ENCODE peak calls at places on chromosomes 11 and 22, in six cellular contexts. One of them, this sample, is unnamed.
A peak's percentile ranks its signal among the peaks of the same experiment; 100 is the strongest.

GRCh38 chr22:37817705-37818311 is 5.4 kb upstream of the GALR3 start:
- DNase-seq in T-helper 9 cell: peak; percentile 82
- DNase-seq in frontal cortex: peak; percentile 96
- DNase-seq in stimulated activated CD8-positive, alpha-beta memory T cell treated with anti-CD3 and anti-CD28 coated beads, Interleukin-12 subunit alpha, Interleukin-12 subunit beta, amount 100 ng/mL, for 4 hours: peak; percentile 62
- DNase-seq in heart left ventricle: peak; percentile 80
- DNase-seq in EL: peak; percentile 80
- DNase-seq in this sample: peak; percentile 63

GRCh38 chr22:45784357-45785277 is 113.0 kb downstream of the ATXN10 start:
- DNase-seq in T-helper 9 cell: no peak
- DNase-seq in frontal cortex: no peak
- DNase-seq in stimulated activated CD8-positive, alpha-beta memory T cell treated with anti-CD3 and anti-CD28 coated beads, Interleukin-12 subunit alpha, Interleukin-12 subunit beta, amount 100 ng/mL, for 4 hours: no peak
- DNase-seq in heart left ventricle: peak; percentile 41
- DNase-seq in EL: no peak
- DNase-seq in this sample: no peak

GRCh38 chr22:39077513-39077840 is 402 bp downstream of the APOBEC3G start:
- DNase-seq in T-helper 9 cell: no peak
- DNase-seq in frontal cortex: no peak
- DNase-seq in stimulated activated CD8-positive, alpha-beta memory T cell treated with anti-CD3 and anti-CD28 coated beads, Interleukin-12 subunit alpha, Interleukin-12 subunit beta, amount 100 ng/mL, for 4 hours: no peak
- DNase-seq in heart left ventricle: no peak
- DNase-seq in EL: no peak
- DNase-seq in this sample: no peak

GRCh38 chr11:118005224-118006152 is 19.3 kb downstream of the IL10RA start:
- DNase-seq in T-helper 9 cell: no peak
- DNase-seq in frontal cortex: no peak
- DNase-seq in stimulated activated CD8-positive, alpha-beta memory T cell treated with anti-CD3 and anti-CD28 coated beads, Interleukin-12 subunit alpha, Interleukin-12 subunit beta, amount 100 ng/mL, for 4 hours: no peak
- DNase-seq in heart left ventricle: no peak
- DNase-seq in EL: no peak
- DNase-seq in this sample: no peak

GRCh38 chr11:34335331-34335730 is 22.5 kb downstream of the ABTB2 start:
- DNase-seq in T-helper 9 cell: no peak
- DNase-seq in frontal cortex: no peak
- DNase-seq in stimulated activated CD8-positive, alpha-beta memory T cell treated with anti-CD3 and anti-CD28 coated beads, Interleukin-12 subunit alpha, Interleukin-12 subunit beta, amount 100 ng/mL, for 4 hours: no peak
- DNase-seq in heart left ventricle: no peak
- DNase-seq in EL: no peak
- DNase-seq in this sample: no peak

GRCh38 chr22:17563936-17564391 is 666 bp downstream of the SLC25A18 start:
- DNase-seq in T-helper 9 cell: no peak
- DNase-seq in frontal cortex: peak; percentile 46
- DNase-seq in stimulated activated CD8-positive, alpha-beta memory T cell treated with anti-CD3 and anti-CD28 coated beads, Interleukin-12 subunit alpha, Interleukin-12 subunit beta, amount 100 ng/mL, for 4 hours: no peak
- DNase-seq in heart left ventricle: no peak
- DNase-seq in EL: peak; percentile 47
- DNase-seq in this sample: no peak

GRCh38 chr22:45994516-45995404 is 17.8 kb upstream of the WNT7B start:
- DNase-seq in T-helper 9 cell: peak; percentile 80
- DNase-seq in frontal cortex: peak; percentile 88
- DNase-seq in stimulated activated CD8-positive, alpha-beta memory T cell treated with anti-CD3 and anti-CD28 coated beads, Interleukin-12 subunit alpha, Interleukin-12 subunit beta, amount 100 ng/mL, for 4 hours: peak; percentile 47
- DNase-seq in heart left ventricle: peak; percentile 87
- DNase-seq in EL: peak; percentile 73
- DNase-seq in this sample: peak; percentile 78

GRCh38 chr22:41517172-41518047 is 26.9 kb downstream of the POLR3H start:
- DNase-seq in T-helper 9 cell: peak; percentile 31
- DNase-seq in frontal cortex: peak; percentile 81
- DNase-seq in stimulated activated CD8-positive, alpha-beta memory T cell treated with anti-CD3 and anti-CD28 coated beads, Interleukin-12 subunit alpha, Interleukin-12 subunit beta, amount 100 ng/mL, for 4 hours: no peak
- DNase-seq in heart left ventricle: no peak
- DNase-seq in EL: peak; percentile 63
- DNase-seq in this sample: peak; percentile 28

GRCh38 chr11:74937696-74938475 is 11.0 kb downstream of the XRRA1 start:
- DNase-seq in T-helper 9 cell: no peak
- DNase-seq in frontal cortex: no peak
- DNase-seq in stimulated activated CD8-positive, alpha-beta memory T cell treated with anti-CD3 and anti-CD28 coated beads, Interleukin-12 subunit alpha, Interleukin-12 subunit beta, amount 100 ng/mL, for 4 hours: no peak
- DNase-seq in heart left ventricle: no peak
- DNase-seq in EL: peak; percentile 59
- DNase-seq in this sample: no peak

GRCh38 chr11:134676516-134677287 is 264.7 kb upstream of the B3GAT1 start:
- DNase-seq in T-helper 9 cell: no peak
- DNase-seq in frontal cortex: no peak
- DNase-seq in stimulated activated CD8-positive, alpha-beta memory T cell treated with anti-CD3 and anti-CD28 coated beads, Interleukin-12 subunit alpha, Interleukin-12 subunit beta, amount 100 ng/mL, for 4 hours: no peak
- DNase-seq in heart left ventricle: no peak
- DNase-seq in EL: no peak
- DNase-seq in this sample: no peak

GRCh38 chr22:46803031-46803880 is 40.8 kb downstream of the TBC1D22A start:
- DNase-seq in T-helper 9 cell: peak; percentile 70
- DNase-seq in frontal cortex: peak; percentile 63
- DNase-seq in stimulated activated CD8-positive, alpha-beta memory T cell treated with anti-CD3 and anti-CD28 coated beads, Interleukin-12 subunit alpha, Interleukin-12 subunit beta, amount 100 ng/mL, for 4 hours: peak; percentile 47
- DNase-seq in heart left ventricle: no peak
- DNase-seq in EL: peak; percentile 25
- DNase-seq in this sample: peak; percentile 31

GRCh38 chr22:43996170-43996980 is 27.7 kb upstream of the PARVB start:
- DNase-seq in T-helper 9 cell: peak; percentile 49
- DNase-seq in frontal cortex: peak; percentile 49
- DNase-seq in stimulated activated CD8-positive, alpha-beta memory T cell treated with anti-CD3 and anti-CD28 coated beads, Interleukin-12 subunit alpha, Interleukin-12 subunit beta, amount 100 ng/mL, for 4 hours: peak; percentile 52
- DNase-seq in heart left ventricle: peak; percentile 67
- DNase-seq in EL: no peak
- DNase-seq in this sample: no peak

GRCh38 chr11:68707527-68707926 is 23.2 kb downstream of the GAL start:
- DNase-seq in T-helper 9 cell: no peak
- DNase-seq in frontal cortex: no peak
- DNase-seq in stimulated activated CD8-positive, alpha-beta memory T cell treated with anti-CD3 and anti-CD28 coated beads, Interleukin-12 subunit alpha, Interleukin-12 subunit beta, amount 100 ng/mL, for 4 hours: no peak
- DNase-seq in heart left ventricle: no peak
- DNase-seq in EL: no peak
- DNase-seq in this sample: no peak

GRCh38 chr22:45262931-45263789 is 21.6 kb upstream of the UPK3A start:
- DNase-seq in T-helper 9 cell: no peak
- DNase-seq in frontal cortex: no peak
- DNase-seq in stimulated activated CD8-positive, alpha-beta memory T cell treated with anti-CD3 and anti-CD28 coated beads, Interleukin-12 subunit alpha, Interleukin-12 subunit beta, amount 100 ng/mL, for 4 hours: no peak
- DNase-seq in heart left ventricle: peak; percentile 58
- DNase-seq in EL: peak; percentile 34
- DNase-seq in this sample: peak; percentile 85